ENCODE peak calls at places on chromosomes 13 and 19, in eight cellular contexts. W is HFF-Myc, F is uterus, U is mucosa of descending colon, E is ascending aorta, D is cardiac muscle cell, P is DND-41, V is GM06990. T is an unnamed sample.

GRCh38 chr13:95535243-95535642 is 17.3 kb upstream of the CLDN10 start:
- DNase-seq in W (peak), F (no peak), U (no peak), E (no peak), D (no peak), P (no peak), V (no peak), T (no peak)

GRCh38 chr13:112959206-112959605 is 9.8 kb upstream of the MCF2L start:
- DNase-seq in W (no peak), F (peak), U (no peak), E (no peak), D (peak), P (no peak), V (no peak), T (no peak)

GRCh38 chr13:38325426-38325825 is 24.2 kb upstream of the UFM1 start:
- DNase-seq in W (no peak), F (no peak), U (no peak), E (no peak), D (no peak), P (no peak), V (no peak), T (no peak)

GRCh38 chr13:46172531-46172991 is 9.4 kb downstream of the LCP1 start:
- DNase-seq in W (no peak), F (no peak), U (peak), E (no peak), D (no peak), P (peak), V (no peak), T (peak)

GRCh38 chr19:58328999-58329398 is 2.2 kb downstream of the ZSCAN22 start:
- DNase-seq in W (no peak), F (no peak), U (no peak), E (no peak), D (no peak), P (peak), V (no peak), T (peak)

GRCh38 chr13:54989418-54989817 is 1960.8 kb downstream of the OLFM4 start:
- DNase-seq in W (no peak), F (no peak), U (no peak), E (no peak), D (no peak), P (no peak), V (no peak), T (no peak)

GRCh38 chr19:3682741-3683404 is 17.4 kb downstream of the PIP5K1C start:
- DNase-seq in W (no peak), F (peak), U (no peak), E (no peak), D (peak), P (no peak), V (no peak), T (no peak)

GRCh38 chr19:40089462-40089861 is 1.3 kb downstream of the ZNF780A start:
- DNase-seq in W (no peak), F (no peak), U (no peak), E (no peak), D (peak), P (peak), V (no peak), T (no peak)

GRCh38 chr19:21101511-21102242 is 19.7 kb downstream of the ZNF714 start:
- DNase-seq in W (no peak), F (no peak), U (no peak), E (no peak), D (peak), P (no peak), V (no peak), T (no peak)

GRCh38 chr13:32409561-32410440 is 18.1 kb downstream of the N4BP2L1 start:
- DNase-seq in W (no peak), F (peak), U (no peak), E (peak), D (peak), P (no peak), V (no peak), T (no peak)

DNA sequence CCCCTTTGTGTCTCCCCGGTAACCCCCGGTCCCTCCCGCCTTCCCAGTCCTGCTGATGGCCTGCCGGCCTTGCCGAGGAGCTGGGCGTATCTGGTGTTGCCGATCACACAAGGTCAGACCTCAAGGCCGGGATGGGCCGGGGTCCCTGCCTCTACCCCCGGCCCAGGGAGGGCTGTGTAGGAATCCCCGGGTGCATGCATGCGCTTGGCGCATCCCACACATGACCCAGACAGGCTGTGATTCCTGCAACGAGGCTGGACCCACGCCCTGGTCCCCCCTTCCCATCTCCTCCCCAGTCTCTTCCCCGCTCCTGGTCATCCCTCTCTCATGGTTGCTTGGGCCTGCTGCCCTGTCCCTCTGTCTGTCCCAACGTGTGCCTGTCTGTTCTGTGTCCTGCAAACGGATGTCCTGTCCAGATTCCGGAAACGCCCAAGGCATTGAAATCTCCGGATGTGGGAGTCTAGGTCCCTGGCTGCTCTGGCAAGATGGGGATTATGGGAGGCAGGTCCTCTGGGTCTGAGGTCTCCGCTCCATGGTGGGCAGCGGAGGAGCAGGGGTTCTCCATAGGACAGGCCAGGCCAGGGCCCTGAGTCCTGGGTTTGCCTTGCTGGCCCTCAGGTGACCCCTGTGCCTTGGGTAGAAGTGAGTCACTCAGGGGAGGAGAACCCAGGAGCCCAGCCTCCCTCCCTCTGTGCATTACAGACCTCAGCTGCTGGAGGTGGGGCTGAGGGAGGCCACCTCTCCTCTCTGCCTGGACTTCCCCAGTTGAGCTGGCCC is 1.6 kb downstream of the PKN1 start:
- DNase-seq in W (peak), F (peak), U (peak), E (peak), D (peak), P (no peak), V (no peak), T (no peak)
- H3K4me3 ChIP-seq in W (peak), F (peak), U (no peak), E (peak), D (no peak), P (peak), V (peak), T (peak)

DNA sequence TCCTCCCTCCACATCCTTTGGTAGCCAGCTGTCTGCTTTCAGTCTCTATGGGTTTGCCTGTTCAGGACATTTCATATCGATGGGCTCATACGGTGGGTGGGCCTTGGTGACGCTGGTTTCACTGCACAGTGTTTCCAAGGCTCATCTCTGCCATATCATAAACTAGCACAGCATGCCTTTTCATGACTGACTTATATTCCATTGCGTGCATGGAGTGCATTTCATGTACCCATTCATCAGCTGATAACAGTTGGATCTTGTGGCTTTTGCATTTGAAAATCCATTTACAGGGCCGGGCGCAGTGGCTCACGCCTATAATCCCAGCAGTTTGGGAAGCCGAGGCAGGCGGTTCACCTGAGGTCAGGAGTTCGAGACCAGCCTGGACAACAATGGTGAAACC is 69.9 kb downstream of the TDRD12 start:
- DNase-seq in W (no peak), F (no peak), U (no peak), E (no peak), D (no peak), P (no peak), V (no peak), T (peak)
- H3K4me3 ChIP-seq in W (no peak), F (no peak), U (no peak), E (no peak), D (no peak), P (no peak), V (no peak), T (no peak)

GRCh38 chr13:83882626-83882959 is 319 bp upstream of the SLITRK1 start:
- DNase-seq in W (no peak), F (no peak), U (no peak), E (no peak), D (no peak), P (no peak), V (no peak), T (no peak)
- H3K4me3 ChIP-seq in W (no peak), F (no peak), U (no peak), E (peak), D (no peak), P (no peak), V (no peak), T (no peak)

GRCh38 chr19:54390942-54391577 is 24.2 kb upstream of the TTYH1 start:
- DNase-seq in W (peak), F (no peak), U (peak), E (no peak), D (peak), P (peak), V (no peak), T (peak)
- H3K4me3 ChIP-seq in W (no peak), F (no peak), U (no peak), E (no peak), D (no peak), P (peak), V (no peak), T (no peak)

DNA sequence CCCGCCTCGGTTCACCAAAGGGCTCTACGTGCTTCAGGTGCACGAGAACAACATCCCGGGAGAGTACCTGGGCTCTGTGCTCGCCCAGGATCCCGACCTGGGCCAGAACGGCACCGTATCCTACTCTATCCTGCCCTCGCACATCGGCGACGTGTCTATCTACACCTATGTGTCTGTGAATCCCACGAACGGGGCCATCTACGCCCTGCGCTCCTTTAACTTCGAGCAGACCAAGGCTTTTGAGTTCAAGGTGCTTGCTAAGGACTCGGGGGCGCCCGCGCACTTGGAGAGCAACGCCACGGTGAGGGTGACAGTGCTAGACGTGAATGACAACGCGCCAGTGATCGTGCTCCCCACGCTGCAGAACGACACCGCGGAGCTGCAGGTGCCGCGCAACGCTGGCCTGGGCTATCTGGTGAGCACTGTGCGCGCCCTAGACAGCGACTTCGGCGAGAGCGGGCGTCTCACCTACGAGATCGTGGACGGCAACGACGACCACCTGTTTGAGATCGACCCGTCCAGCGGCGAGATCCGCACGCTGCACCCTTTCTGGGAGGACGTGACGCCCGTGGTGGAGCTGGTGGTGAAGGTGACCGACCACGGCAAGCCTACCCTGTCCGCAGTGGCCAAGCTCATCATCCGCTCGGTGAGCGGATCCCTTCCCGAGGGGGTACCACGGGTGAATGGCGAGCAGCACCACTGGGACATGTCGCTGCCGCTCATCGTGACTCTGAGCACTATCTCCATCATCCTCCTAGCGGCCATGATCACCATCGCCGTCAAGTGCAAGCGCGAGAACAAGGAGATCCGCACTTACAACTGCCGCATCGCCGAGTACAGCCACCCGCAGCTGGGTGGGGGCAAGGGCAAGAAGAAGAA is 2.6 kb downstream of the PCDH17 start:
- DNase-seq in W (no peak), F (no peak), U (no peak), E (no peak), D (no peak), P (no peak), V (no peak), T (no peak)
- H3K4me3 ChIP-seq in W (no peak), F (peak), U (no peak), E (peak), D (peak), P (no peak), V (no peak), T (no peak)

DNA sequence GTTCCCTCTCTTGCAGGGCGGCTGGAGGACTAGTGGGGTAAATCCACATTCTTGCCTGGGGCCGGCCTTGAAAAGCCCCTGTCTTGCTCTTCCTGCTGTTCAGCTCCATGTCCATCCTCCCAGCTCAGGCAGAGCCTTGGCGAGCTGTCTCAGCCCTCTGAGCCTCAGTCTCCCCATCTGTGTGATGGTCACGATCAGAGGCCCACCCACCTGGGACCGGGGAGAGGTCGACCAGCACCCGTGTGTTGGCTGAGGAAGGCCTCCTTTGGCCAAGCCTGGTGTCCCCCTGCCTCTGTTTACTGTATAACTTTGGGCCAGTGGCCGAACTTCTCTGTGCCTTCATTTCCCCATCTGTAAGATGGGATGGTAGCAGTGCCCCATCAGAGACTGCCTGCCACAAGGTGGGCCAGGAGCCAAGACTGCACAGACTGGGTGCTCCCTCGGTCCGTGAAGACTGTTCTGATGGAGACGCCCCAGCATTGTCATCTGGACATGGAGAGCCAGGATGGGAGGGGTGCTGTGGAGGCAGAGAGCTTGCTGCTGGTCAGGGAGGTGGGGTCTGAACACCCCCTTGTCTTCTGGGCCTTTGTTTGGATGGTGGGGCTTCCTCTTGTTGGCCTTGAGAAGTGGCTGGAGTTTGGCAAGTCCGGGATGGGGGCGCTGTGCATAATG is 18.5 kb downstream of the KLHL26 start:
- DNase-seq in W (no peak), F (no peak), U (no peak), E (no peak), D (no peak), P (no peak), V (no peak), T (no peak)
- H3K4me3 ChIP-seq in W (no peak), F (no peak), U (no peak), E (no peak), D (no peak), P (no peak), V (no peak), T (no peak)

DNA sequence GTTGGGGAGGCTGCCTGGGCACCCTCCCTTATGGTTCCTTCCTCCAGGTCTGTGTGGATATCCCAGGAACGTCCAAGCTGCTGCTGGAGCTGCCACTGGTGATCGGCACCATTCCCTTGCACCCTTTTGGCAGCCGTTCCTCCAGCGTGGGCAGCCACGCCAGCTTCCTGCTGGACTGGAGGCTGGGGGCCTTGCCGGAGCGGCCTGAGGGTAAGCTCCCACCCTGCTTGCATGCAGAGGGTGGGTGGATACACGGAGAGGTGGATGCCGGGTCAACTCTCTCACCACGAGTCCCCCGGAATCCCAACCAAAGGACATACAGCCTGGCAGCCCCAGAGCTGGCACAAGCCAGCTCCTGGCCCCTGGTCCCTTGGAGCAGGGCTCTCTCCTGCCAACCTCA is 2.2 kb downstream of the ARRDC2 start:
- DNase-seq in W (no peak), F (no peak), U (no peak), E (no peak), D (no peak), P (no peak), V (no peak), T (no peak)
- H3K4me3 ChIP-seq in W (no peak), F (no peak), U (no peak), E (peak), D (no peak), P (no peak), V (no peak), T (no peak)

T was measured in Karpas-422.